ENCODE peak calls at places on chromosomes 3 and 15, in nine cellular contexts. W is neural progenitor cell; E is CD8-positive, alpha-beta T cell; P is right lobe of liver; A is fibroblast of lung; H is neuronal stem cell; G is heart right ventricle; V is cardiac muscle cell; J is ovary. X is an unnamed sample.

GRCh38 chr3:25548836-25549235 is 115.9 kb downstream of the TOP2B start:
- DNase-seq in W (no peak), E (no peak), P (no peak), A (peak; percentile 59), H (no peak), G (no peak), V (no peak), J (no peak), X (no peak)

GRCh38 chr3:100875239-100875638 is 118.0 kb downstream of the ABI3BP start:
- DNase-seq in W (no peak), E (no peak), P (no peak), A (peak; percentile 83), H (no peak), G (peak; percentile 45), V (peak; percentile 70), J (peak; percentile 61), X (peak; percentile 71)

GRCh38 chr15:77939851-77940250 is 137.7 kb downstream of the TBC1D2B start:
- DNase-seq in W (no peak), E (no peak), P (no peak), A (no peak), H (no peak), G (no peak), V (no peak), J (no peak), X (no peak)

GRCh38 chr3:45992133-45992729 is 3.4 kb downstream of the FYCO1 start:
- DNase-seq in W (no peak), E (no peak), P (no peak), A (no peak), H (no peak), G (peak; percentile 43), V (no peak), J (no peak), X (peak; percentile 19)

GRCh38 chr15:50183112-50183794 is 1.3 kb downstream of the SLC27A2 start:
- DNase-seq in W (no peak), E (no peak), P (no peak), A (no peak), H (no peak), G (no peak), V (no peak), J (no peak), X (no peak)

GRCh38 chr3:23198801-23199200 is 4.3 kb upstream of the UBE2E2 start:
- DNase-seq in W (no peak), E (no peak), P (no peak), A (peak; percentile 36), H (no peak), G (no peak), V (no peak), J (no peak), X (no peak)

GRCh38 chr3:42123012-42123581 is 31.9 kb downstream of the TRAK1 start:
- DNase-seq in W (no peak), E (no peak), P (no peak), A (peak; percentile 39), H (no peak), G (peak; percentile 28), V (peak; percentile 55), J (no peak), X (no peak)

GRCh38 chr3:56915969-56916586 is 114.3 kb upstream of the ARHGEF3 start:
- DNase-seq in W (peak; percentile 41), E (peak; percentile 75), P (no peak), A (no peak), H (no peak), G (peak; percentile 25), V (no peak), J (no peak), X (peak; percentile 30)

GRCh38 chr3:175493296-175493695 is 634.2 kb downstream of the NAALADL2 start:
- DNase-seq in W (no peak), E (no peak), P (no peak), A (no peak), H (no peak), G (no peak), V (no peak), J (no peak), X (no peak)

GRCh38 chr3:52028572-52028971 is 27.8 kb downstream of the DUSP7 start:
- DNase-seq in W (no peak), E (no peak), P (no peak), A (no peak), H (no peak), G (peak; percentile 83), V (no peak), J (no peak), X (peak; percentile 84)

GRCh38 chr3:5188419-5189405 is 1.2 kb downstream of the EDEM1 start:
- DNase-seq in W (peak; percentile 36), E (peak; percentile 59), P (peak; percentile 91), A (peak; percentile 30), H (peak; percentile 15), G (no peak), V (peak; percentile 49), J (no peak), X (no peak)

GRCh38 chr3:42166214-42166613 is 75.1 kb downstream of the TRAK1 start:
- DNase-seq in W (no peak), E (no peak), P (no peak), A (no peak), H (no peak), G (no peak), V (no peak), J (no peak), X (no peak)

GRCh38 chr3:16084887-16085286 is 89.6 kb upstream of the GALNT15 start:
- DNase-seq in W (no peak), E (no peak), P (no peak), A (peak; percentile 96), H (no peak), G (no peak), V (peak; percentile 72), J (no peak), X (no peak)

GRCh38 chr15:98787190-98787589 is 138.9 kb downstream of the IGF1R start:
- DNase-seq in W (no peak), E (no peak), P (no peak), A (peak; percentile 42), H (no peak), G (no peak), V (no peak), J (no peak), X (no peak)

GRCh38 chr3:66456711-66457173 is 44.1 kb downstream of the LRIG1 start:
- DNase-seq in W (no peak), E (no peak), P (no peak), A (peak; percentile 55), H (no peak), G (peak; percentile 58), V (no peak), J (no peak), X (peak; percentile 52)

GRCh38 chr3:145820175-145820574 is 340.8 kb downstream of the PLOD2 start:
- DNase-seq in W (no peak), E (no peak), P (no peak), A (peak; percentile 52), H (no peak), G (no peak), V (no peak), J (no peak), X (no peak)

GRCh38 chr3:100650651-100651611 is 41.5 kb downstream of the ADGRG7 start:
- DNase-seq in W (no peak), E (no peak), P (no peak), A (peak; percentile 69), H (no peak), G (no peak), V (peak; percentile 57), J (no peak), X (no peak)

GRCh38 chr3:27900316-27900715 is 178.2 kb upstream of the EOMES start:
- DNase-seq in W (no peak), E (peak; percentile 33), P (no peak), A (no peak), H (no peak), G (no peak), V (no peak), J (no peak), X (no peak)

GRCh38 chr3:149539491-149539890 is 65.0 kb downstream of the TM4SF4 start:
- DNase-seq in W (no peak), E (no peak), P (no peak), A (no peak), H (no peak), G (no peak), V (no peak), J (no peak), X (no peak)
- H3K27ac ChIP-seq in W (no peak overlapping the region), E (no peak overlapping the region), P (no peak overlapping the region), A (no peak overlapping the region), H (no peak overlapping the region), G (peak overlapping the region; percentile 5), V (peak overlapping the region; percentile 66), J (no peak overlapping the region), X (peak overlapping the region; percentile 13)

GRCh38 chr3:53614307-53614706 is 119.9 kb downstream of the CACNA1D start:
- DNase-seq in W (no peak), E (no peak), P (no peak), A (no peak), H (no peak), G (no peak), V (no peak), J (no peak), X (no peak)

GRCh38 chr3:53612508-53612907 is 118.1 kb downstream of the CACNA1D start:
- DNase-seq in W (peak; percentile 38), E (no peak), P (no peak), A (no peak), H (no peak), G (no peak), V (no peak), J (no peak), X (no peak)

GRCh38 chr3:53616330-53616729 is 121.9 kb downstream of the CACNA1D start:
- DNase-seq in W (no peak), E (no peak), P (no peak), A (no peak), H (no peak), G (no peak), V (no peak), J (no peak), X (no peak)

GRCh38 chr3:53616971-53617892 is 122.8 kb downstream of the CACNA1D start:
- DNase-seq in W (no peak), E (no peak), P (no peak), A (no peak), H (no peak), G (no peak), V (no peak), J (no peak), X (no peak)

GRCh38 chr3:53613111-53613510 is 118.7 kb downstream of the CACNA1D start:
- DNase-seq in W (no peak), E (no peak), P (no peak), A (no peak), H (no peak), G (no peak), V (no peak), J (no peak), X (no peak)
- H3K4me1 ChIP-seq in W (peaks cover 11% of the 10 kb centered on the region), E (no peaks in the 10 kb centered on the region), P (no peaks in the 10 kb centered on the region), A (no peaks in the 10 kb centered on the region), H (peaks cover 5% of the 10 kb centered on the region), G (no peaks in the 10 kb centered on the region), V (no peaks in the 10 kb centered on the region), J (no peaks in the 10 kb centered on the region), X (no peaks in the 10 kb centered on the region)

DNA sequence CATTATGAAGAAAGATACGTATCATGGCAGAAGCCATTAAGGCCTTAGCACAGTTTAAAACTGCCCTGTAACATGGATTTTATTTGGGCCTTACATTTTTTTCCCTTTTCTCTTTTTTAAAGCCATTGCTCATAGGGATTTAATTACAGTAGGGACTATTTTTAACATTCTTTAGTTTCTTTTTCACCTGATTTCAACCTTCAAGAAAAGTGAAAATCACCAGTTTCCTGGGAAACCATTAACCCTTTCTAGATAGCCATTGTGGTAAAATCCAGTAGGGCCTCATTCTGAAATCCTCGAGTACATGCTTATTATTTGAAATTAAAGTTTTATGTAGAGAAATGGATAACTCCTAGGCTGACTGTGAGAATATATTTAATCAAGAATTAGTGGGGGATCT is 3.1 kb downstream of the SPRED1 start:
- DNase-seq in W (no peak), E (no peak), P (no peak), A (no peak), H (no peak), G (no peak), V (no peak), J (no peak), X (no peak)
- H3K27ac ChIP-seq in W (no peak overlapping the region), E (no peak overlapping the region), P (no peak overlapping the region), A (peak overlapping the region; percentile 56), H (no peak overlapping the region), G (peak overlapping the region; percentile 98), V (no peak overlapping the region), J (no peak overlapping the region), X (peak overlapping the region; percentile 99)

GRCh38 chr3:110654820-110655522 is 416.6 kb upstream of the NECTIN3 start:
- DNase-seq in W (no peak), E (no peak), P (no peak), A (no peak), H (no peak), G (no peak), V (no peak), J (no peak), X (no peak)
- H3K4me1 ChIP-seq in W (peaks cover 6% of the 10 kb centered on the region), E (no peaks in the 10 kb centered on the region), P (peaks cover 20% of the 10 kb centered on the region), A (no peaks in the 10 kb centered on the region), H (no peaks in the 10 kb centered on the region), G (no peaks in the 10 kb centered on the region), V (peaks cover 8% of the 10 kb centered on the region), J (no peaks in the 10 kb centered on the region), X (no peaks in the 10 kb centered on the region)